ENCODE peak calls at places on chromosomes 6 and 20, in seven cellular contexts. I is aorta, K is neural progenitor cell, L is HCT116, X is MM.1S, Z is tibial artery, U is breast epithelium. F is an unnamed sample. For H3K27me3, the result is how much of the 10 kb centered on the place peaks cover.

GRCh38 chr20:44357555-44358130 is 2.1 kb downstream of the HNF4A start:
- DNase-seq in I (no peak), K (no peak), L (no peak), X (no peak), Z (no peak), U (no peak), F (no peak)

GRCh38 chr6:41055149-41055548 is 2.1 kb downstream of the APOBEC2 start:
- DNase-seq in I (no peak), K (no peak), L (no peak), X (peak), Z (no peak), U (no peak), F (peak)

GRCh38 chr6:7100072-7100750 is 7.5 kb upstream of the RREB1 start:
- DNase-seq in I (no peak), K (no peak), L (no peak), X (no peak), Z (no peak), U (no peak), F (no peak)

GRCh38 chr6:55643868-55644267 is 64.9 kb upstream of the HMGCLL1 start:
- DNase-seq in I (no peak), K (no peak), L (no peak), X (no peak), Z (no peak), U (no peak), F (no peak)

GRCh38 chr6:20031342-20031741 is 180.9 kb downstream of the MBOAT1 start:
- DNase-seq in I (no peak), K (no peak), L (no peak), X (no peak), Z (no peak), U (no peak), F (no peak)

GRCh38 chr6:5115168-5115567 is 30.0 kb downstream of the PPP1R3G start:
- DNase-seq in I (no peak), K (no peak), L (no peak), X (no peak), Z (no peak), U (no peak), F (no peak)

GRCh38 chr6:143337201-143337949 is 113.1 kb downstream of the ADAT2 start:
- DNase-seq in I (no peak), K (peak), L (peak), X (no peak), Z (no peak), U (no peak), F (peak)

GRCh38 chr6:4069199-4069598 is 9.7 kb downstream of the FAM217A start:
- DNase-seq in I (no peak), K (no peak), L (no peak), X (no peak), Z (no peak), U (no peak), F (no peak)

GRCh38 chr20:46357030-46357514 is 48.8 kb upstream of the CDH22 start:
- DNase-seq in I (no peak), K (no peak), L (no peak), X (no peak), Z (no peak), U (no peak), F (no peak)
- H3K27ac ChIP-seq in I (no peak), K (no peak), L (no peak), X (no peak), Z (peak), U (peak), F (peak)

GRCh38 chr6:87902383-87902782 is 145.3 kb upstream of the SPACA1 start:
- DNase-seq in I (no peak), K (no peak), L (no peak), X (no peak), Z (no peak), U (no peak), F (no peak)
- H3K27me3 ChIP-seq in I (under half), K (under half), L (under half), X (under half), Z (under half), U (under half), F (under half)

DNA sequence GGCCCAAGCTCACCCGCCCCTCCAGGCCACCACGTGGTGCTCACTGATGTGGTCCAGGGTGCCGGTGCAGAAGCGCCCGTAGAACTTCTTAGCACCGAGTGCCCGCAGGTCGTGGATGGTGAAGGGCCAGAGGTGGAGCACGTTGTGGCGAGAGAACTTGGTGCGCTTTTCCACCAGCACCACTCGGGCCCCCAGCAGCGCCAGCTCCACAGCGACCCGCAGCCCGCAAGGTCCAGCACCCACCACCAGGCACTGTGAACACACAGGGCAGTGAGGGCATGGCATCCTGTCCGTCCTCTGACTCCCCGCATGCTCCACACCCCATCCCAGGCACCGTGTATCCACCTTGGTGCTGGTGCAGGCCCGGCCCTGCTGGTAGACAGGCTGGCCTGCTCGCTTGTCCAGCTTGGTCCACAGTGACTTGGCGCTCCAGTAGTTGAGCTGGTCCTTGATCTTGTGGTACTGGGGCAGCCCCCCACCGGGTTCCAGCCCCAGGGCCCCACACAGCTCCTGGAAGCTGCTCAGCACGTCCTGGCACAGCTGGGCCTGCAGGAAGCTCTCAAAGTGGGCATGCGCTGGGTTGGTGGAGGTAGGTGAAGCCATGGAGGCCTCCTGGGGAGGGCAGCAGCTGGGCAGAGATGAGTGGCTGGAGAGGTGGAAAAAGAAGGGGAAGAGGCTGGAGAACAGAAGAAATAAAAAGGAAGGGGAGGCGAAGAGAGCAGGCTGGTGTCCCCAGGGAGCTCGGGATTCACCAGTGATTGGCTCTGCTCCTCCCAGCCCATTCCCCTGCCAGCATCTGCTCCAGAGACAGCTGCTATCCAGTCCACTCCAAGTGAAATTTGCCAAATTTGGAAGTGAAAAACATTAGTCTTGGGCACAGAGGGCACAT is 1.7 kb downstream of the MICAL1 start:
- DNase-seq in I (no peak), K (no peak), L (no peak), X (no peak), Z (peak), U (no peak), F (peak)
- H3K4me3 ChIP-seq in I (no peak), K (peak), L (no peak), X (peak), Z (peak), U (peak), F (peak)

DNA sequence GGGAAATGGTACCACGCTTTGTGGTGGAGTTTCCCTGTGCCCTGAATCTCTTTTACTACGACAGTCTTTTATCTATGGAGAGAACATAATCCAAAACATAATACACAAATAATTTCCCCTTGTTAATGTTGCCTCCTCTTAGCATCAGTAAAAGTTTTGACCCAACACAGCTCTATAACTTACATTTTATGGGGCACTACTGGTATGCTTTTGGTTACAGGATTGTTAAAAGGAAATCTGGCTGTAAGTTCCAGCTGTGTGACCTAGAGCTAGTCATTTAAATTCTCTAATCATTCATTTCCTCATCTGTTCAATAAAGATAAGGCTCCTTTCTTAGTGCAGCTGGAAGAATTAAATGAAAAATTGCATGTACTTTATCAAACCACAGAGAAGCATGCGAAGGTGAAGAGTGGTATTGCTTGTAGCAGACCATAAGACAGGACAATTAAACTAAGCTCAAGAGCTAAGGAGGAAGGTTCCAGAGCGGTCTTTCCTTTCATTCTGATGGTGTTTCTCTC is 4.6 kb downstream of the SLC17A2 start:
- DNase-seq in I (no peak), K (no peak), L (no peak), X (no peak), Z (no peak), U (no peak), F (no peak)
- H3K27ac ChIP-seq in I (no peak), K (no peak), L (no peak), X (no peak), Z (no peak), U (no peak), F (no peak)

DNA sequence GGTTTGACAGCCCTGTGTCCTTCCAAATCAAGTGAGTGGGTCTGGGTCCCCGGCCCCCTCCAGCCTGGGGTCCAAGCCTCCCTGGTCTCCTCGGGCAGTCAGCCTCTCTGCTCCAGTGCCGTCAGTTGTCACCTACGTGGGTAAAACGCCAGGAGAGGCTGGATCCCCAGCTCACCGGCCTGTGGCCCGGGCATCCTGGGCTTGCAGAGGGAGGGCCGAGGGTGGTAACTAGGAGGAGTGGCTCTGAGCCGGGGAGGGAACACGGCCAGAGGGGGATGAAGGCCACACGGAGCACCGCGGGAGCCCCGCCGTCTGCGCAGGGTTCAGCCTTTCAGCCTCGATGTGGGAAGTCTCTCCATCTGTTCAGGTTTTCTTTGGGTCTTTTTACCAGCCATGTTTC is 29.5 kb upstream of the BHLHE23 start:
- DNase-seq in I (peak), K (no peak), L (no peak), X (no peak), Z (no peak), U (no peak), F (peak)
- H3K27me3 ChIP-seq in I (under half), K (half or more), L (under half), X (half or more), Z (under half), U (under half), F (half or more)

GRCh38 chr6:35508542-35508941 is 4.2 kb downstream of the TULP1 start:
- DNase-seq in I (no peak), K (no peak), L (no peak), X (no peak), Z (no peak), U (no peak), F (no peak)

GRCh38 chr6:35505985-35506384 is 6.7 kb downstream of the TULP1 start:
- DNase-seq in I (no peak), K (no peak), L (no peak), X (no peak), Z (no peak), U (no peak), F (no peak)

GRCh38 chr6:35506536-35506935 is 6.2 kb downstream of the TULP1 start:
- DNase-seq in I (no peak), K (no peak), L (no peak), X (no peak), Z (no peak), U (no peak), F (no peak)

GRCh38 chr6:35507221-35507620 is 5.5 kb downstream of the TULP1 start:
- DNase-seq in I (no peak), K (no peak), L (no peak), X (no peak), Z (no peak), U (no peak), F (no peak)

DNA sequence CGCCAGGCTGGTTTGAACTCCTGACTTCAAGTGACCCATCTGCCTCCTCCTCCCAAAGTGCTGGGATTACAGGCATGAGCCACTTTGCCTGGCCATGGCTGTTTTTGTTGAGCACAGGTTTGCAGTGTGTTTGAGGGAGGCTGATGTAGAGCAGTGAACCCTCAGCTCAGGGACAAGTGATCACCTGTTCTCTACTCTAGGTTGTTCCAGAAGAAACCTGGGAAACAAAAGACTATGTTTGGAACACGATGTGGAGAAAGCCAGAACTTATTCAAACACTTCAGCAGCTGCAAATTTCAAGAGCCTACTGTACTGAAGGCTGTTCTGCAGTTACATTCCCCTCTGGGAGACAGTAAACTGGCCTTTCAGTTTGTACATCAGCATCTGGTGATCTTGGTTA is 4.7 kb downstream of the TULP1 start:
- DNase-seq in I (no peak), K (no peak), L (no peak), X (no peak), Z (no peak), U (no peak), F (no peak)
- H3K4me3 ChIP-seq in I (no peak), K (no peak), L (no peak), X (no peak), Z (no peak), U (no peak), F (no peak)

GRCh38 chr6:161139766-161140553 is 133.9 kb downstream of the AGPAT4 start:
- DNase-seq in I (no peak), K (no peak), L (no peak), X (no peak), Z (no peak), U (no peak), F (peak)
- H3K27ac ChIP-seq in I (no peak), K (no peak), L (no peak), X (no peak), Z (no peak), U (peak), F (no peak)

GRCh38 chr6:13228264-13229204 is 99.8 kb downstream of the TBC1D7 start:
- DNase-seq in I (no peak), K (no peak), L (no peak), X (peak), Z (no peak), U (no peak), F (no peak)
- H3K27me3 ChIP-seq in I (under half), K (under half), L (under half), X (under half), Z (under half), U (under half), F (under half)

GRCh38 chr6:31202259-31203166 is 32.0 kb upstream of the POU5F1 start:
- DNase-seq in I (no peak), K (no peak), L (no peak), X (no peak), Z (no peak), U (no peak), F (no peak)
- H3K4me3 ChIP-seq in I (no peak), K (no peak), L (peak), X (peak), Z (no peak), U (peak), F (no peak)